ENCODE peak calls at places on chromosome 17, in six cellular contexts. Q is adrenal gland; K is stomach; S is psoas muscle; O is CD4-positive, alpha-beta memory T cell; T is hepatocyte. I is an unnamed sample.

GRCh38 chr17:82107341-82107860 is 9.4 kb upstream of the FASN start:
- DNase-seq in K (no peak), Q (peak), S (no peak), O (no peak), T (peak), I (no peak)

GRCh38 chr17:34171245-34171818 is 83.8 kb upstream of the CCL2 start:
- DNase-seq in K (peak), S (peak), T (peak), O (peak), Q (peak), I (no peak)

GRCh38 chr17:7440113-7440822 is 956 bp downstream of the FGF11 start:
- DNase-seq in T (peak), Q (peak), O (no peak), S (peak), K (peak), I (peak)

GRCh38 chr17:60147553-60148241 is 2.1 kb upstream of the CA4 start:
- DNase-seq in Q (no peak), T (no peak), K (no peak), S (no peak), O (no peak), I (peak)

GRCh38 chr17:17767096-17767470 is 69.7 kb downstream of the SREBF1 start:
- DNase-seq in Q (no peak), S (no peak), O (no peak), T (no peak), K (no peak), I (no peak)

GRCh38 chr17:74373838-74374606 is 6.7 kb downstream of the GPR142 start:
- DNase-seq in Q (no peak), S (no peak), O (no peak), K (peak), T (peak), I (peak)

GRCh38 chr17:8799851-8800212 is 667 bp upstream of the MFSD6L start:
- DNase-seq in T (no peak), S (no peak), K (no peak), Q (no peak), O (no peak), I (no peak)

GRCh38 chr17:55774834-55775233 is 24.0 kb downstream of the PCTP start:
- DNase-seq in O (no peak), K (no peak), Q (no peak), T (no peak), S (no peak), I (no peak)

GRCh38 chr17:74210191-74211140 is 2.9 kb upstream of the TTYH2 start:
- DNase-seq in S (peak), T (peak), K (peak), Q (peak), O (peak), I (peak)

GRCh38 chr17:50589112-50589712 is 28.7 kb downstream of the CACNA1G start:
- DNase-seq in K (peak), Q (peak), S (no peak), T (no peak), O (no peak), I (no peak)

GRCh38 chr17:79950711-79951110 is 85.0 kb downstream of the TBC1D16 start:
- DNase-seq in K (no peak), T (no peak), Q (peak), O (no peak), S (no peak), I (no peak)

GRCh38 chr17:77572065-77572601 is 386.4 kb upstream of the TNRC6C start:
- DNase-seq in Q (no peak), K (no peak), O (no peak), S (no peak), T (no peak), I (no peak)
- H3K4me3 ChIP-seq in Q (peak), K (no peak), O (no peak), S (peak), T (no peak), I (peak)

GRCh38 chr17:45425984-45426413 is 6.7 kb downstream of the ARHGAP27 start:
- DNase-seq in Q (no peak), O (no peak), S (no peak), T (peak), K (no peak), I (no peak)

GRCh38 chr17:45425125-45425983 is 7.3 kb downstream of the ARHGAP27 start:
- DNase-seq in S (no peak), K (peak), T (peak), Q (no peak), O (no peak), I (peak)

GRCh38 chr17:45423936-45424335 is 8.7 kb downstream of the ARHGAP27 start:
- DNase-seq in Q (no peak), O (no peak), S (no peak), T (no peak), K (no peak), I (peak)

GRCh38 chr17:45424769-45425124 is 7.9 kb downstream of the ARHGAP27 start:
- DNase-seq in K (no peak), Q (no peak), O (no peak), S (no peak), T (no peak), I (no peak)

GRCh38 chr17:45423304-45423703 is 9.4 kb downstream of the ARHGAP27 start:
- DNase-seq in Q (no peak), T (no peak), K (no peak), S (no peak), O (no peak), I (no peak)
- H3K4me3 ChIP-seq in Q (no peak), T (no peak), K (no peak), S (no peak), O (no peak), I (no peak)

GRCh38 chr17:69407759-69408158 is 6.7 kb upstream of the MAP2K6 start:
- DNase-seq in Q (no peak), K (no peak), S (no peak), O (no peak), T (no peak), I (no peak)

GRCh38 chr17:69410671-69411070 is 3.8 kb upstream of the MAP2K6 start:
- DNase-seq in T (no peak), O (no peak), S (no peak), Q (no peak), K (no peak), I (no peak)

GRCh38 chr17:69405096-69405495 is 9.4 kb upstream of the MAP2K6 start:
- DNase-seq in O (no peak), Q (no peak), K (no peak), T (no peak), S (no peak), I (no peak)

GRCh38 chr17:69404398-69404797 is 10.1 kb upstream of the MAP2K6 start:
- DNase-seq in Q (no peak), T (no peak), S (no peak), O (no peak), K (no peak), I (no peak)

GRCh38 chr17:69406906-69407305 is 7.6 kb upstream of the MAP2K6 start:
- DNase-seq in K (no peak), S (no peak), Q (no peak), T (no peak), O (no peak), I (no peak)
- H3K4me3 ChIP-seq in K (no peak), S (no peak), Q (no peak), T (no peak), O (no peak), I (no peak)

DNA sequence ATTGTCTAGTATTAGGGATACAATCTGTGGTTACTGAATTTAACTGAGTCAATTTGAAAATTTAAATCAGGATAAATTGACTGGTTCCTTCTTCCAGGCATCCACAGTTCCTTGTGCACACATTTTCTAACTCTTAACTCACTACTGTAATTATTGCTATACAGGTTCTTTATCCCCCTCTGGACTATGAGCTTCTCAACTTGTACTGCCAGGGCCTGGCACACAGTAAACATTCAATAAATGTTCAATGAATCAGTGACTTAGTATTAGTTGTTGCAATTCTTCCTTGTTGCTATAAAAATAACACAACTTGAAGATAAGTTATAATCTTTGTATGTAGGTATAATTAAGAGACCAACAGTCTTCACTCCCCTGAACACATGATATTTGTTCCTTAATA is 67.9 kb downstream of the SSH2 start:
- DNase-seq in Q (no peak), K (no peak), S (no peak), O (no peak), T (no peak), I (no peak)
- H3K4me3 ChIP-seq in Q (no peak), K (no peak), S (no peak), O (no peak), T (no peak), I (no peak)

GRCh38 chr17:52465407-52465806 is 306.9 kb upstream of the CA10 start:
- DNase-seq in S (no peak), Q (no peak), K (no peak), T (no peak), O (no peak), I (no peak)

GRCh38 chr17:52470553-52470952 is 312.0 kb upstream of the CA10 start:
- DNase-seq in T (no peak), K (no peak), S (no peak), Q (no peak), O (no peak), I (no peak)
- H3K4me3 ChIP-seq in T (no peak), K (no peak), S (no peak), Q (no peak), O (no peak), I (no peak)

GRCh38 chr17:39165178-39165843 is 650 bp downstream of the ARL5C start:
- DNase-seq in S (no peak), T (no peak), O (no peak), Q (no peak), K (no peak), I (no peak)

GRCh38 chr17:39164675-39165143 is 1.3 kb downstream of the ARL5C start:
- DNase-seq in K (peak), O (peak), Q (peak), T (peak), S (peak), I (peak)

GRCh38 chr17:39167492-39167891 is 1.5 kb upstream of the ARL5C start:
- DNase-seq in T (no peak), K (no peak), S (no peak), Q (no peak), O (no peak), I (peak)

GRCh38 chr17:39165844-39166349 is at the start of gene ARL5C:
- DNase-seq in O (no peak), Q (no peak), S (no peak), T (no peak), K (no peak), I (no peak)

DNA sequence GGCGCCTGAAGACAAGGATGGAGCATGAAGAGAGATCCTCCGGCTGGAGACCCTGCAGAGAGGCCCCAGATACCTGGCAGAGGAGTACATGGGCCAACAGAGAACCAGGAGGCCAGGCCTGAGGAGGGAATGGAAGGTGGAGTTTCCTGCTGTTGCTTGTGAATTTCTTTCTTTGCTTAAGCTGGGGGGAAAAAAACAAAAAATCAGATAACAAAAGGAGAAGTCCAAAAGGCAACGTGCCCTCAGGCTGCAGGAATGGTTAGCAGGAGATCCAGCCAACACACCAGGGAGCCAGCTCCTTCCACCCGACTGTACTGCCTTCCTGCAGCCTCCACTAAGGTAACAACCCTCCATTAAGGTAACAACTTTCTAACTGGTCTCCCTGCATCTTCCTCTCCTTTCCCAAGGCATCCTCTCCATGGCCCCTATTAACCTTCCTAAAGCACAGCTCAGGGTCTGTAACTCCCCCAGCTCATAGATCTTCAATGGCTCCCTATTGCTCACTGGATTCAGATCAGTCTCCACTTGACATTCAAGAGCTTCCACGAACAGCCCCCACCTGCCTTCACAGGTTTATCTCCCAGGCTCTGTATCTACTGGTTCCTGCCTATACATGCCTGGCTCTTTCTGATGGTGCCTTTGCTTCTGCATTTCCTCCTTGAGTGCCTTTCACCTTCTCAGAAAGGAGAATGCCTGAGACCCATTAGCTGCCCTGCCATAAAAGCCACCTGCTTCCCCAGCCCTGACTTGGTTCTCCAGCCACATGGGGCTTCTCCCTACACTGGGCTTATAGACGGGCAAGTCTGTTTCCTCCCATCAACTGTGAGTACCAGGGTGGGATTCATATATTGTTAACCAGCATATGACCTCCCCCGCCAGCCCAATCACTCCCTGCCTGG is 725 bp upstream of the ARL5C start:
- DNase-seq in S (no peak), T (no peak), K (no peak), O (no peak), Q (no peak), I (no peak)
- H3K4me3 ChIP-seq in S (no peak), T (no peak), K (no peak), O (no peak), Q (no peak), I (no peak)

DNA sequence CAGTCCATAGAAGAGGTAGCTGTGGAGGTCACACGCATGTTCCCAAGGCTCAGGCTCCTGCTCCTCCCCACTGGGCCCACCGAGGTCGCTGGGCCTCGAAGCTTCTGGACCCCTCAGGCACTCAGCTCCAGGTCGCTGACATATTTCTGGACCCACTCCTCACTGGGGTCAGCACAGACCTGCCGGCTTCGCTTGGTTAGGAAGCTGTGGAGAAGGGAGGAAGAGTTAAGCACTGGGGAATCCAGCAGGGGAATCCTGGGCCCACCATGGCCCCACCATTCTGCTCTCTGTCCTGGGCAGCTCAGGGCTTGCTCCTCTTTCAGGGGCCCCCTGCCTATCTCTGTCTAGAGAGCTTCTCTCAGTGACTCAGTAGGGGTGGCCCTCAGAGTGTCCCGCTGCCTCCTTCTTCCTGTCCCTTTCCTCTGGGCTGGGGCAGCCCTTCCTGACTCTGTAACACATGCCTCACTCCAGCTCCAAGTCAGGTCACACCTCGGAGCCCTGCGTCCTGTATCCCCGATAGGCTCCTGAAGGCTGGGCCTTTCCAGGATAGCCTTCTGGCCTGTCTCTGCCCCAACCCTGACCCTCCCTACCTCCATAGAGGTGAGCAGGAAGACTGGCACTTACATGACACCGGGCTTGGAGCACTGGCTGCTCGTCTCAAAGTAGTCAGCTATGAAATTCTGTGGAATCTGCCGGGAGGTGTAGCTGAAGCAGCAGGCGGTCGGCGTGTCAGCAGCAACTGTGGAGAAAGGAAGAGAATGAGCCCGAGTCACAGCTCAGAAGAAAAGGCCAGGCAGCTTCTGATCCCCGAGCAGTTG is 1.2 kb downstream of the CCL3 start:
- DNase-seq in T (no peak), S (no peak), Q (no peak), K (no peak), O (no peak), I (no peak)
- H3K4me3 ChIP-seq in T (no peak), S (no peak), Q (no peak), K (no peak), O (no peak), I (no peak)

I was measured in heart left ventricle.